ENCODE peak calls at places on chromosomes 1 and 21, in five cellular contexts. One of them, this sample, is unnamed.

GRCh38 chr1:59917026-59917784 is 9.4 kb downstream of the CYP2J2 start:
- DNase-seq in Panc1: no peak
- DNase-seq in mammary epithelial cell: no peak
- DNase-seq in right cardiac atrium: no peak
- DNase-seq in endodermal cell: no peak
- DNase-seq in this sample: no peak

GRCh38 chr1:91885331-91885715 is 628 bp downstream of the TGFBR3 start:
- DNase-seq in Panc1: no peak
- DNase-seq in mammary epithelial cell: no peak
- DNase-seq in right cardiac atrium: peak; percentile 53
- DNase-seq in endodermal cell: no peak
- DNase-seq in this sample: peak; percentile 26

GRCh38 chr1:36306210-36306901 is at the start of gene SH3D21:
- DNase-seq in Panc1: no peak
- DNase-seq in mammary epithelial cell: peak; percentile 69
- DNase-seq in right cardiac atrium: peak; percentile 51
- DNase-seq in endodermal cell: peak; percentile 93
- DNase-seq in this sample: peak; percentile 67

GRCh38 chr21:35508389-35508888 is 459.3 kb upstream of the RUNX1 start:
- DNase-seq in Panc1: no peak
- DNase-seq in mammary epithelial cell: peak; percentile 56
- DNase-seq in right cardiac atrium: peak; percentile 74
- DNase-seq in endodermal cell: peak; percentile 66
- DNase-seq in this sample: peak; percentile 43

GRCh38 chr1:95236784-95237575 is 3.0 kb downstream of the RWDD3 start:
- DNase-seq in Panc1: no peak
- DNase-seq in mammary epithelial cell: no peak
- DNase-seq in right cardiac atrium: no peak
- DNase-seq in endodermal cell: no peak
- DNase-seq in this sample: no peak

GRCh38 chr1:32666866-32667566 is 16.0 kb downstream of the RBBP4 start:
- DNase-seq in Panc1: no peak
- DNase-seq in mammary epithelial cell: no peak
- DNase-seq in right cardiac atrium: no peak
- DNase-seq in endodermal cell: no peak
- DNase-seq in this sample: no peak

GRCh38 chr1:117683571-117684285 is 77.9 kb downstream of the TENT5C start:
- DNase-seq in Panc1: no peak
- DNase-seq in mammary epithelial cell: no peak
- DNase-seq in right cardiac atrium: no peak
- DNase-seq in endodermal cell: no peak
- DNase-seq in this sample: no peak

GRCh38 chr1:107274227-107274626 is 133.4 kb downstream of the NTNG1 start:
- DNase-seq in Panc1: no peak
- DNase-seq in mammary epithelial cell: no peak
- DNase-seq in right cardiac atrium: no peak
- DNase-seq in endodermal cell: no peak
- DNase-seq in this sample: no peak

GRCh38 chr21:14917762-14918161 is 147.0 kb downstream of the NRIP1 start:
- DNase-seq in Panc1: no peak
- DNase-seq in mammary epithelial cell: no peak
- DNase-seq in right cardiac atrium: no peak
- DNase-seq in endodermal cell: no peak
- DNase-seq in this sample: no peak

GRCh38 chr21:32410291-32410690 is 2.2 kb upstream of the EVA1C start:
- DNase-seq in Panc1: no peak
- DNase-seq in mammary epithelial cell: no peak
- DNase-seq in right cardiac atrium: no peak
- DNase-seq in endodermal cell: no peak
- DNase-seq in this sample: no peak
- H3K27me3 ChIP-seq in Panc1: peaks cover 2% of the 10 kb centered on the region
- H3K27me3 ChIP-seq in mammary epithelial cell: no peaks in the 10 kb centered on the region
- H3K27me3 ChIP-seq in right cardiac atrium: no peaks in the 10 kb centered on the region
- H3K27me3 ChIP-seq in endodermal cell: peaks cover 67% of the 10 kb centered on the region
- H3K27me3 ChIP-seq in this sample: peaks cover 4% of the 10 kb centered on the region

DNA sequence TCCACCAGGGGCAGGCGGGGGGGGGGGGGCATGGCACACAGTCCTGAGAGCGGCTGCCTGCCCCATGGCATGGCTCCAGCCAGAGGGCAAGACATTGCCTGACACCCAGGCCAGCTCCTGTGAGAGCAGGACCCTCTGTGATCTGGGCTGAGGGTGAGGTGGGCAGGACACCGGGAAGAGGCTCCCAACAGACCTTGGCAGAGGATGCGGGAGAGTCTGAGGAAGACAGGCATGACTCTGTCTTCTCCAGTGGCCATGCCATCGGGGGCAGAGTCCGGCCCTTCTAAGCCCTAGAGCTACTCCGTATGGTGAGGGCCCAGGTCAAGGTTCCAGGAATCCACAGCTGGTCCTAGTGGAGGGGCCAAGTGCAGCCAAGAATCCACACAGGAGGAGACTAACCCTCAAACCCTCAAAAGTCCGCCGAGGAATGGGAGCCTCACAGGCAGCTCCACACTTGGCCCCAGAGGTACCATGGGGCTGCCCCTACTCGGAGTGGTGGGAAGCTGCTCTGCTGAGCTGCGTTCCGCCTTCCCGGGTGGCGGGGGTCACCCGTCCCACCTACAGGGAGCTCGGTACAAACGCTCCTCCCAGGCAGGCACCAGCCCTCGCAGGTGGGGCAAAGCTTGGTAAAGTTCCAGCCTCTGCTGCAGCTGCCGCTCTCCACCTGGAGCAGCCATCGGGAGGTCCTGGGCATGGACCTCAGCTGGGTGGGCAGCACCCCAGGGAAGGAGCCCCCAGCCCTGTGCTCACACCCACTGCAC is 6.5 kb downstream of the ACTRT2 start:
- DNase-seq in Panc1: no peak
- DNase-seq in mammary epithelial cell: no peak
- DNase-seq in right cardiac atrium: peak; percentile 7
- DNase-seq in endodermal cell: peak; percentile 15
- DNase-seq in this sample: no peak
- H3K27me3 ChIP-seq in Panc1: no peaks in the 10 kb centered on the region
- H3K27me3 ChIP-seq in mammary epithelial cell: no peaks in the 10 kb centered on the region
- H3K27me3 ChIP-seq in right cardiac atrium: no peaks in the 10 kb centered on the region
- H3K27me3 ChIP-seq in endodermal cell: no peaks in the 10 kb centered on the region
- H3K27me3 ChIP-seq in this sample: peaks cover 19% of the 10 kb centered on the region

DNA sequence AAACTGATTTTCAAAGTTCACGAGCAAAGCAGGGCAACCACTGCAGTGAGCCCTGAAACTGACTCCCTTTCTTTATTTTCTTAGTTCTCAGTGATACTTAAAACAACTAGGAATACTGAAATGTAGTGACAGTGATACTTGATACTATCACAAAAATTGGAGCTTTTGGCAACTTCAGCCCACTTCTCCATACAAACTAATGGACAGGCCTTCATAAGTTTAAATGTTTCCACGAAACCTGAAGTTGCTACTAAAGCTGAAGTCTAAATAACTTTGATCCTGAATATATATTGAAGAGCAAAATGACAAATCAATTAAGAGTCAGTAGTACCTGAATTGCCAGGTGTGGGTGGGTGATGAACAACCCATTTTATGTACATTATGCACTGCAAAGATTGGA is 10.0 kb downstream of the NR5A2 start:
- DNase-seq in Panc1: no peak
- DNase-seq in mammary epithelial cell: no peak
- DNase-seq in right cardiac atrium: no peak
- DNase-seq in endodermal cell: no peak
- DNase-seq in this sample: no peak
- H3K27me3 ChIP-seq in Panc1: no peaks in the 10 kb centered on the region
- H3K27me3 ChIP-seq in mammary epithelial cell: peaks cover 77% of the 10 kb centered on the region
- H3K27me3 ChIP-seq in right cardiac atrium: no peaks in the 10 kb centered on the region
- H3K27me3 ChIP-seq in endodermal cell: peaks cover 100% of the 10 kb centered on the region
- H3K27me3 ChIP-seq in this sample: peaks cover 88% of the 10 kb centered on the region

GRCh38 chr1:156434976-156435550 is 65.5 kb downstream of the MEF2D start:
- DNase-seq in Panc1: no peak
- DNase-seq in mammary epithelial cell: no peak
- DNase-seq in right cardiac atrium: no peak
- DNase-seq in endodermal cell: no peak
- DNase-seq in this sample: no peak
- H3K27me3 ChIP-seq in Panc1: peaks cover 31% of the 10 kb centered on the region
- H3K27me3 ChIP-seq in mammary epithelial cell: peaks cover 16% of the 10 kb centered on the region
- H3K27me3 ChIP-seq in right cardiac atrium: no peaks in the 10 kb centered on the region
- H3K27me3 ChIP-seq in endodermal cell: peaks cover 89% of the 10 kb centered on the region
- H3K27me3 ChIP-seq in this sample: peaks cover 60% of the 10 kb centered on the region

GRCh38 chr21:42377211-42377950 is 11.0 kb upstream of the TFF1 start:
- DNase-seq in Panc1: no peak
- DNase-seq in mammary epithelial cell: no peak
- DNase-seq in right cardiac atrium: no peak
- DNase-seq in endodermal cell: no peak
- DNase-seq in this sample: no peak
- H3K27me3 ChIP-seq in Panc1: no peaks in the 10 kb centered on the region
- H3K27me3 ChIP-seq in mammary epithelial cell: peaks cover 2% of the 10 kb centered on the region
- H3K27me3 ChIP-seq in right cardiac atrium: no peaks in the 10 kb centered on the region
- H3K27me3 ChIP-seq in endodermal cell: no peaks in the 10 kb centered on the region
- H3K27me3 ChIP-seq in this sample: no peaks in the 10 kb centered on the region